ENCODE peak calls at places on chromosomes 4 and X, in eight cellular contexts. V is left ventricle myocardium inferior; L is endothelial cell; H is OCI-LY7; J is astrocyte; Y is BJ; E is CD4-positive, alpha-beta T cell; P is activated B cell treated with CpG ODN at 0.5 μM for 24 hours. T is an unnamed sample.

GRCh38 chr4:84238247-84239090 is 260.6 kb downstream of the NKX6-1 start:
- DNase-seq in Y (peak; percentile 16), E (no peak), H (no peak), P (no peak), L (no peak), J (peak; percentile 68), V (no peak), T (no peak)

GRCh38 chrX:101108293-101108692 is 10.3 kb downstream of the CENPI start:
- DNase-seq in Y (peak; percentile 39), V (no peak), H (no peak), P (no peak), L (no peak), J (peak; percentile 16), E (no peak), T (no peak)

GRCh38 chr4:76016383-76016782 is 6.9 kb downstream of the CXCL10 start:
- DNase-seq in H (no peak), J (no peak), L (no peak), Y (no peak), V (no peak), E (no peak), P (no peak), T (no peak)

GRCh38 chr4:159006202-159006601 is 96.7 kb upstream of the RAPGEF2 start:
- DNase-seq in H (no peak), Y (no peak), E (no peak), P (no peak), V (no peak), J (peak; percentile 63), L (no peak), T (no peak)

GRCh38 chr4:21009956-21010355 is 309.7 kb downstream of the PACRGL start:
- DNase-seq in V (no peak), E (no peak), P (no peak), H (no peak), Y (no peak), J (no peak), L (no peak), T (no peak)

GRCh38 chr4:75542824-75543223 is 13.0 kb upstream of the ODAPH start:
- DNase-seq in H (no peak), E (no peak), L (no peak), Y (peak; percentile 34), P (no peak), V (no peak), J (peak; percentile 93), T (no peak)

GRCh38 chr4:38717604-38718003 is 53.6 kb downstream of the KLF3 start:
- DNase-seq in P (no peak), V (no peak), H (no peak), E (no peak), Y (peak; percentile 52), J (peak; percentile 11), L (no peak), T (no peak)

GRCh38 chrX:128458888-128459287 is 406.7 kb upstream of the ACTRT1 start:
- DNase-seq in Y (no peak), V (no peak), J (peak; percentile 57), P (no peak), E (no peak), H (no peak), L (no peak), T (no peak)

GRCh38 chrX:98065151-98065550 is 1181.4 kb downstream of the RPA4 start:
- DNase-seq in E (no peak), Y (no peak), L (no peak), J (no peak), V (no peak), P (no peak), H (no peak), T (no peak)

GRCh38 chr4:177393236-177393635 is 49.0 kb downstream of the AGA start:
- DNase-seq in Y (no peak), P (no peak), H (no peak), E (no peak), V (no peak), J (no peak), L (no peak), T (no peak)

GRCh38 chr4:127045872-127046271 is 586.9 kb upstream of the INTU start:
- DNase-seq in V (no peak), E (no peak), J (no peak), Y (no peak), P (no peak), L (no peak), H (no peak), T (no peak)

GRCh38 chr4:43471950-43472349 is 579.4 kb downstream of the GRXCR1 start:
- DNase-seq in H (no peak), V (no peak), L (no peak), P (no peak), Y (no peak), J (no peak), E (no peak), T (no peak)
- TF ChIP-seq CTCF in H (peak; percentile 53), V (no peak), L (no peak), P (no peak), Y (no peak), J (no peak), E (no peak), T (no peak)

GRCh38 chrX:104270916-104271512 is 16.3 kb upstream of the ESX1 start:
- DNase-seq in Y (no peak), H (peak; percentile 1), E (no peak), P (no peak), L (peak; percentile 49), J (peak; percentile 4), V (peak; percentile 31), T (no peak)
- TF ChIP-seq CTCF in Y (peak; percentile 70), H (peak; percentile 51), E (peak; percentile 19), P (no peak), L (peak; percentile 61), J (peak; percentile 69), V (peak; percentile 63), T (peak; percentile 51)

GRCh38 chr4:2850966-2851782 is 7.5 kb downstream of the ADD1 start:
- DNase-seq in Y (no peak), H (peak; percentile 71), P (no peak), J (peak; percentile 66), L (no peak), V (no peak), E (no peak), T (no peak)

GRCh38 chr4:2847297-2847871 is 3.7 kb downstream of the ADD1 start:
- DNase-seq in H (no peak), P (no peak), L (no peak), J (no peak), V (no peak), Y (no peak), E (no peak), T (no peak)

GRCh38 chr4:2848449-2848848 is 4.8 kb downstream of the ADD1 start:
- DNase-seq in E (no peak), Y (no peak), P (no peak), J (peak; percentile 40), L (no peak), H (no peak), V (no peak), T (no peak)

GRCh38 chr4:2852481-2852881 is 8.8 kb downstream of the ADD1 start:
- DNase-seq in H (peak; percentile 80), E (no peak), P (no peak), J (no peak), L (no peak), Y (no peak), V (peak; percentile 63), T (no peak)

DNA sequence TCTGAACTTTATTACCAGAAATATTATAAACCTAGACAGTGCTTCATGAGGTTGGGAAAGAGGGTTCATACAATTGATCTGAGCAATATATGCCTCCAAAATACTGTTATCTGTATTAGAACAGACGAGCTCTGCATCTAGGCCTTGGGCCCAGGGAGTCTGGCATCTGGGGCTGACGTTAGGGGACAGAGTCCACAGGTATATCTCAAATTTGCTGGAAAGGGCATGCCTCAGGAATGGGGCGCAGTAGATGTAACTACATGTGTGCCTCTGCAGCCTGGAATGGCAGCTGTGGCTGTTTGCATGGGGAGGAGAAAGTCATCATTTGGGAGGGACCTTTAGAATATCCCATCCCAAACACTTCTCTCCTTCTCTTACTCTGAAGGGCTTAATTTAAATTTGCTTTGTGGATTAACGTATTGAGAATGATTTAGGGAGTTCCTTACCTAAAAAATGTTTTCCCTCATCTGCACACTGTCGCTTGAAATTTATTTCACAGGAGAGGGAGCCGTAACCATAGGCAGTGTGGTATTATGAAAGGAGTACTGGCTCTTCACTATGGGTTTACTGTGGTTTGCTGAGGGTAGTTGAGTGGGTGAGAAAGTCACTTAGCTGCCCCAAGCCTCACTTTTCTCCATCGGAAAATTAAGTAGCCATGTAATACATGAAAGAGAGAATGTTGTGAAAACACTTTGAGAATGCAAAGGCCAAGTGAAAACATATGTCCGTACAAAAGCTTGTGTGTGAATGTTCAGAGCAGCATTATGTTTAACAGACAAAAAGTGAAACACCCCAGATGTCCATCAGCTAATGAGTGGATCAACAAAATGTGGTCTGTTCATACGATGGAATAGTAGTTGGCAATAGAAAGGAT is 5.9 kb downstream of the ADD1 start:
- DNase-seq in E (no peak), V (no peak), P (no peak), J (no peak), Y (no peak), H (no peak), L (no peak), T (no peak)
- TF ChIP-seq CTCF in E (no peak), V (no peak), P (no peak), J (no peak), Y (no peak), H (no peak), L (no peak), T (no peak)

DNA sequence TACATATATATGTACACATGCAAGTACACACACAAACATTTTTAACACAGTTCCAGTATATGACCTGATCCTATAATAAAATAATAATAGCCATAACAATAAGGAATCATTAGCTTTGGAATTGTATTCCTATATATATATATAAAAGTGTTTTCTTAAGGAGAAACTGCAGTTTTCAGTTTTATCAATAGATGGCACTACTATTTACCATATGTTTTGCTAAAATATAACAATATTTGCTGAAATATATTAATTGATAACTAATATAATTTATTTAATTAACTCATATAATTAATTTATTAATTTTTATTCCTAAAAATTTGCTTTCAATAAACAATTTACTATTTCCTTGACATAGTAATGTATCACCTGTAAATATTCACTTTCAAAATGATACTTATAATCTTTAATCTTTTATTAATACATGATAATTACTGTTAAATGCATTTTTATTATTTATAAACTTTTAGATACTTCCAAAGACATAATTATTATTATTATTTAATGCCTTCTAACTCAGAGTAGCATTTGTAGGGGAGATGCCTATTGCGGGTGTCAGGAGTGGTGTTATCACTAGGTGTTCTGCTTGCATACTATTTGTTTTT is 599.5 kb downstream of the FSTL5 start:
- DNase-seq in P (no peak), V (no peak), Y (no peak), H (peak; percentile 3), E (no peak), J (no peak), L (no peak), T (no peak)
- TF ChIP-seq CTCF in P (no peak), V (peak; percentile 26), Y (peak; percentile 26), H (peak; percentile 65), E (no peak), J (peak; percentile 17), L (peak; percentile 61), T (no peak)

DNA sequence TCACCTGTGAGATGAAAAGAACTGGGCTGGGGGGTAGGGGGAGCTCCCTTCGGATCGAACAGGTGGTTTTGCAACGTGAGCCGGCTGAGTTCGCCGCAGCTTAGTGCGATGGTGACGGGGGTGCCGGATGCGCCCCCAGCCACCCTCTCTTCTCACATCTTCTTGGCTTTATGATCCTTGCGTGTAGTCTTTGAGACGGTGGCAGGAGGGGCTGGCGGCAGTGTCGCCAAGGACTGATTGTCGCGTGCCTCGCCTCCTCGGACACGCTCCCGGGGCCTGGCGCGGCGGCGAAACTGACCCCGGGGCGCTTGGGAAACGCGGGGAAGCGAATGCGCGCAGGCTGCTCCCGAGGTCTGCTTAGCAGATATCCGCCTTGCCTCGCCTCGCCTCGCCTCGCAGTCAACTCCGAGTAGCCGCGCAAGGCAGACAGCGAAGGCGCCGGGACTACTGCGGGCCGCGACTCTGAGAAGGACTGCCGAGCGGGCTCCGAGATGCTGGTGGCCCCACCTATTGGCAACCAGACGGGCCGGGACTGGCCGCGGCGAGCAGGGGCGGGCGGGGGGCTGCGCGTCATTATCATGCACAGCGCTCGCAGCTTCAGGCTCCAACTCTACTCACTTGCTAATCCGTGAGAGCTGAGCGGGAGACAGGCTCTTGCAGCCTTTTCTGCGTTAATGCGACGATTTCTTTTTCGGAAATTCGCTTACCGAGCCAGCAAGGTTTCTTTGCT is 1.5 kb downstream of the GRID2 start:
- DNase-seq in H (no peak), E (no peak), L (peak; percentile 86), P (no peak), J (peak; percentile 49), Y (no peak), V (peak; percentile 25), T (peak; percentile 82)
- TF ChIP-seq CTCF in H (no peak), E (no peak), L (no peak), P (no peak), J (no peak), Y (no peak), V (no peak), T (no peak)